ENCODE peak calls at places on chromosomes 3 and 15, in nine cellular contexts. W, H, Q, C, K, B, V, G and P are unnamed samples.

GRCh38 chr3:112958749-112959560 is 15.9 kb downstream of the CD200R1 start:
- DNase-seq in V (no peak), K (no peak), B (no peak), Q (no peak), G (no peak), H (no peak), W (peak; percentile 17), C (no peak), P (no peak)

GRCh38 chr3:38327335-38328009 is 19.1 kb upstream of the XYLB start:
- DNase-seq in G (peak; percentile 82), W (peak; percentile 10), C (peak; percentile 4), Q (no peak), H (no peak), V (no peak), K (no peak), B (no peak), P (no peak)

GRCh38 chr3:108505811-108506210 is 4.6 kb downstream of the MYH15 start:
- DNase-seq in G (peak; percentile 10), V (no peak), Q (no peak), B (no peak), H (no peak), W (no peak), C (no peak), K (no peak), P (no peak)

GRCh38 chr15:63701365-63701764 is 104.2 kb downstream of the FBXL22 start:
- DNase-seq in B (no peak), G (no peak), W (no peak), V (no peak), H (no peak), K (peak; percentile 15), C (no peak), Q (no peak), P (no peak)

GRCh38 chr3:62109534-62109933 is 263.8 kb downstream of the FEZF2 start:
- DNase-seq in V (no peak), K (no peak), W (no peak), B (no peak), C (no peak), G (peak; percentile 99), H (peak; percentile 82), Q (peak; percentile 51), P (no peak)

GRCh38 chr3:40317061-40317676 is 7.7 kb downstream of the EIF1B start:
- DNase-seq in K (peak; percentile 62), V (no peak), H (peak; percentile 31), B (no peak), W (peak; percentile 47), C (peak; percentile 71), G (peak; percentile 87), Q (peak; percentile 85), P (no peak)

GRCh38 chr15:64356443-64357040 is 569 bp upstream of the CSNK1G1 start:
- DNase-seq in V (peak; percentile 93), B (no peak), K (no peak), Q (no peak), W (no peak), H (no peak), C (no peak), G (peak; percentile 94), P (no peak)

GRCh38 chr3:42367903-42368302 is 42.5 kb downstream of the LYZL4 start:
- DNase-seq in W (no peak), B (no peak), Q (no peak), K (no peak), H (no peak), G (no peak), V (no peak), C (no peak), P (no peak)